ENCODE peak calls at places on chromosome 7, in six cellular contexts. G is GM12865, I is stomach, R is fibroblast of mammary gland, P is A549, N is fibroblast of the aortic adventitia. W is an unnamed sample.

GRCh38 chr7:38584443-38585210 is 46.5 kb downstream of the AMPH start:
- DNase-seq in R (peak), G (no peak), I (no peak), P (no peak), N (peak), W (peak)

GRCh38 chr7:121669144-121669543 is 203.8 kb upstream of the PTPRZ1 start:
- DNase-seq in R (no peak), P (no peak), G (no peak), I (no peak), N (no peak), W (no peak)

GRCh38 chr7:787332-788240 is 44.7 kb upstream of the SUN1 start:
- DNase-seq in R (no peak), G (no peak), N (no peak), I (no peak), P (peak), W (no peak)

GRCh38 chr7:27611043-27611442 is 51.6 kb downstream of the HIBADH start:
- DNase-seq in P (no peak), N (peak), I (no peak), R (peak), G (no peak), W (no peak)

GRCh38 chr7:132402751-132403245 is 173.5 kb downstream of the PLXNA4 start:
- DNase-seq in G (no peak), N (peak), R (peak), P (no peak), I (no peak), W (peak)

GRCh38 chr7:23530901-23531793 is 634 bp downstream of the TRA2A start:
- DNase-seq in G (peak), R (peak), N (peak), I (peak), P (peak), W (peak)

GRCh38 chr7:36535866-36536664 is 146.4 kb downstream of the ANLN start:
- DNase-seq in R (peak), N (no peak), G (no peak), I (no peak), P (no peak), W (no peak)

GRCh38 chr7:152105205-152105604 is 79.7 kb downstream of the GALNT11 start:
- DNase-seq in R (no peak), N (no peak), P (no peak), I (no peak), G (no peak), W (no peak)

GRCh38 chr7:39589323-39590111 is 23.3 kb downstream of the YAE1 start:
- DNase-seq in I (no peak), P (no peak), N (peak), G (peak), R (peak), W (no peak)

GRCh38 chr7:157335991-157336382 is 817 bp upstream of the DNAJB6 start:
- DNase-seq in N (no peak), G (no peak), I (no peak), P (no peak), R (no peak), W (no peak)
- H3K4me3 ChIP-seq in N (peak), G (peak), I (peak), P (peak), R (peak), W (peak)

GRCh38 chr7:77714195-77714594 is 17.9 kb downstream of the RSBN1L start:
- DNase-seq in G (no peak), R (no peak), I (no peak), N (peak), P (no peak), W (no peak)
- H3K4me3 ChIP-seq in G (no peak), R (no peak), I (no peak), N (no peak), P (no peak), W (no peak)

DNA sequence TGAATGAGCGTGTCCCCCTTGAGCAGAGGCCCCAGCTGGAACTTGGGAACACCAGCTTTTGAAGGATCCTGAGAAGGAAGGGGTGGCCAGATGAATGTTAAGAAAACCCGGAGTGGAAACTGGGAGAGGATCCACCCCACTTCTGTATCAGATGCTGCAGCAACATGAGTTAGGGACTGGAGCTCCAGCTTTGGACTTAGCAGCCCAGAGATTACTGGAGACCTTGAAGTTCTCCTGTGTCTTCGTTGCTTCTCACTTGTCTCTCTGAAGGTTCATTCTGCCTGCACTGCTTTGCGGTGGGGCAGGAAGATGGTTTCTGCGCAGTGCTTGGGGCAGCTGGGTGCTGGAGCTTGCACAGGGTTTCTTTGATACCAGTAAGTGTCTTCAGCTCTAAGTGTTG is 9.3 kb downstream of the TMEM248 start:
- DNase-seq in R (peak), P (no peak), N (peak), I (no peak), G (no peak), W (no peak)
- H3K4me3 ChIP-seq in R (no peak), P (no peak), N (no peak), I (no peak), G (no peak), W (no peak)

DNA sequence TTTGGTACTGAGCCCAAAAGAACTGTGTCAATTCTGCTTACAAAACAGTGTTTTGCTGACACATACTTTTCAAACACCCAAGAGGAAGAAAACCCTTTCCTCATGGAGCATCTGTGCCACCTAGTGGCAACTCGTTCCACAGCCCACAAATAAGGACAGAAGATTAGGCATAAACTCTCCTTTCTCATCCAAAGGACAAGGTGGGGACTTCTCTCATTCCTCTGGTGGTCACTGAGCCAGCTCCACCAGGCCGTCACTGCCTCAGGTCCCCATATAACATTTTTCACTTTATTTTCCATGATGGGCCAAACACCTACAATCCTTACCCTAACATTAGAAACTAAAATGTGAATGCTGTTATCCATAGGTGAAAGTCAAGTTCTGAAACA is 76.9 kb downstream of the RNF216 start:
- DNase-seq in I (peak), R (peak), P (peak), G (peak), N (peak), W (peak)
- H3K4me3 ChIP-seq in I (no peak), R (no peak), P (no peak), G (no peak), N (no peak), W (no peak)

DNA sequence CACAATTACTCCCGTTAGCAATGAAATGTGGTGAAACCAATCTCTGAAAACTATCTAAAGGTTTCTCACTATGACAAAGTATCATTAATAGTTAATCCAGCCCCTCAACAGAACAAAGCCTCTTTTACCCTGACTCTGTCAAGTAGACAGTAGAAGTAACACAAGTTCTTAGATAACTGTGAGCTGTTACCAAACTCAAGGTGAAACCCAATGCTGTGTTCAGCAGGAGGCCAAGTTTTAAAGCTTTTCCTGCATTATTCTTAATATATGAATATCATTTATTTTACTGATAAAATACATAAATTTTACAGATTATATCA is 109.1 kb downstream of the SRPK2 start:
- DNase-seq in N (no peak), P (no peak), G (no peak), I (no peak), R (no peak), W (no peak)
- H3K4me3 ChIP-seq in N (no peak), P (no peak), G (no peak), I (no peak), R (no peak), W (no peak)

GRCh38 chr7:25963733-25964132 is 188.3 kb upstream of the NFE2L3 start:
- DNase-seq in I (peak), G (peak), R (no peak), N (no peak), P (no peak), W (no peak)

GRCh38 chr7:25966469-25966868 is 185.5 kb upstream of the NFE2L3 start:
- DNase-seq in G (no peak), N (no peak), I (no peak), R (no peak), P (no peak), W (no peak)

GRCh38 chr7:25967278-25968204 is 184.5 kb upstream of the NFE2L3 start:
- DNase-seq in G (peak), P (no peak), I (no peak), R (no peak), N (no peak), W (no peak)

GRCh38 chr7:25965405-25966123 is 186.4 kb upstream of the NFE2L3 start:
- DNase-seq in I (no peak), R (peak), P (no peak), N (no peak), G (peak), W (no peak)

DNA sequence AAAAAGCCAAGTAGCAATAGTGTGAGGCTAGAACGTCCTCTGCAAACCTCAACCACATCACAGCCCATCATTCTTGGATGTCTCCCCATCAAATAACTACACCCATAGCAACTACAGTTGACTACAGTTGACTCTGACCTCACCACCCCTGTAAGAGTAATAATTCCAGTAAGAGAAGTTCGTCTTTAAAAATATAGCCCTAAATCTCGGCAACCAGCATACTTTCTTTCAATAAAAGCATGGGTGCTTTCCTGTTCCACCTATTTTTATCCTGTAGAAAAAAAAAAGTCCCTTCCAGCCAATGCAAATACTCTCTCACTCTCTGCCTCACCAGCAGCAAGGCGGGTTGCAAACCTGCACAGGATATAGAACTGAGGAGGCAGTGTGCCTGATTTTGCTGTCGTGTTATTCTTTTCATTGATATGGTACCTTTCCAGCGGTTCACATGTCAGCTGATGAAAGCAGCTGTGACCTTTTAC is 187.5 kb upstream of the NFE2L3 start:
- DNase-seq in P (no peak), G (peak), R (no peak), N (no peak), I (peak), W (no peak)
- H3K4me3 ChIP-seq in P (no peak), G (peak), R (no peak), N (no peak), I (no peak), W (no peak)

GRCh38 chr7:105020926-105021325 is 6.9 kb downstream of the KMT2E start:
- DNase-seq in I (no peak), R (no peak), G (peak), N (no peak), P (no peak), W (no peak)
- H3K4me3 ChIP-seq in I (no peak), R (no peak), G (peak), N (no peak), P (no peak), W (no peak)

GRCh38 chr7:100692578-100692961 is 1.5 kb downstream of the GIGYF1 start:
- DNase-seq in P (no peak), N (no peak), R (no peak), G (no peak), I (no peak), W (no peak)

GRCh38 chr7:100693312-100694195 is 496 bp downstream of the GIGYF1 start:
- DNase-seq in G (no peak), P (no peak), N (no peak), I (no peak), R (no peak), W (no peak)

GRCh38 chr7:100694196-100694745 is at the start of gene GIGYF1:
- DNase-seq in I (peak), G (peak), R (peak), P (peak), N (peak), W (peak)

GRCh38 chr7:100699018-100699417 is 5.0 kb upstream of the GIGYF1 start:
- DNase-seq in R (no peak), P (no peak), G (no peak), N (no peak), I (no peak), W (no peak)

GRCh38 chr7:100696123-100696521 is 2.1 kb upstream of the GIGYF1 start:
- DNase-seq in G (no peak), R (no peak), I (no peak), N (no peak), P (no peak), W (no peak)
- H3K4me3 ChIP-seq in G (no peak), R (no peak), I (no peak), N (no peak), P (no peak), W (no peak)

W was measured in heart right ventricle.